ENCODE peak calls at places on chromosomes 1 and 21, in four cellular contexts. One of them, this sample, is unnamed.
A peak's percentile ranks its signal among the peaks of the same experiment; 100 is the strongest.

GRCh38 chr21:34180826-34181359 is 107.5 kb downstream of the MRPS6 start:
- DNase-seq in CD8-positive, alpha-beta T cell: no peak
- DNase-seq in choroid plexus epithelial cell: no peak
- DNase-seq in adrenal gland: no peak
- DNase-seq in this sample: peak; percentile 45

GRCh38 chr1:212690816-212691403 is 8.7 kb downstream of the BATF3 start:
- DNase-seq in CD8-positive, alpha-beta T cell: no peak
- DNase-seq in choroid plexus epithelial cell: no peak
- DNase-seq in adrenal gland: no peak
- DNase-seq in this sample: no peak

GRCh38 chr1:27042670-27043069 is 30.0 kb upstream of the TENT5B start:
- DNase-seq in choroid plexus epithelial cell: no peak
- DNase-seq in CD8-positive, alpha-beta T cell: no peak
- DNase-seq in adrenal gland: no peak
- DNase-seq in this sample: no peak

GRCh38 chr1:240242601-240243144 is 151.0 kb downstream of the FMN2 start:
- DNase-seq in adrenal gland: no peak
- DNase-seq in choroid plexus epithelial cell: peak; percentile 51
- DNase-seq in CD8-positive, alpha-beta T cell: no peak
- DNase-seq in this sample: no peak

GRCh38 chr1:231162970-231163830 is 1.3 kb downstream of the TRIM67 start:
- DNase-seq in CD8-positive, alpha-beta T cell: no peak
- DNase-seq in adrenal gland: no peak
- DNase-seq in choroid plexus epithelial cell: no peak
- DNase-seq in this sample: no peak

GRCh38 chr21:29018540-29018939 is 609 bp downstream of the RWDD2B start:
- DNase-seq in choroid plexus epithelial cell: peak; percentile 21
- DNase-seq in adrenal gland: peak; percentile 41
- DNase-seq in CD8-positive, alpha-beta T cell: no peak
- DNase-seq in this sample: no peak

GRCh38 chr21:33022828-33023573 is 2.7 kb upstream of the OLIG2 start:
- DNase-seq in adrenal gland: no peak
- DNase-seq in choroid plexus epithelial cell: no peak
- DNase-seq in CD8-positive, alpha-beta T cell: no peak
- DNase-seq in this sample: no peak

GRCh38 chr1:245008761-245009160 is 144.4 kb upstream of the HNRNPU start:
- DNase-seq in CD8-positive, alpha-beta T cell: no peak
- DNase-seq in adrenal gland: peak; percentile 30
- DNase-seq in choroid plexus epithelial cell: no peak
- DNase-seq in this sample: no peak

GRCh38 chr1:101237229-101237837 is 514 bp downstream of the S1PR1 start:
- DNase-seq in choroid plexus epithelial cell: peak; percentile 70
- DNase-seq in CD8-positive, alpha-beta T cell: no peak
- DNase-seq in adrenal gland: peak; percentile 32
- DNase-seq in this sample: no peak

GRCh38 chr1:159854101-159854692 is 8.3 kb downstream of the VSIG8 start:
- DNase-seq in adrenal gland: peak; percentile 91
- DNase-seq in CD8-positive, alpha-beta T cell: peak; percentile 5
- DNase-seq in choroid plexus epithelial cell: peak; percentile 50
- DNase-seq in this sample: peak; percentile 32

GRCh38 chr21:33372582-33372981 is 30.6 kb upstream of the IFNGR2 start:
- DNase-seq in CD8-positive, alpha-beta T cell: no peak
- DNase-seq in adrenal gland: no peak
- DNase-seq in choroid plexus epithelial cell: no peak
- DNase-seq in this sample: no peak

GRCh38 chr1:73635021-73635420 is 563.0 kb downstream of the LRRIQ3 start:
- DNase-seq in adrenal gland: no peak
- DNase-seq in CD8-positive, alpha-beta T cell: no peak
- DNase-seq in choroid plexus epithelial cell: no peak
- DNase-seq in this sample: no peak

GRCh38 chr1:6274102-6274501 is 13.2 kb upstream of the GPR153 start:
- DNase-seq in CD8-positive, alpha-beta T cell: no peak
- DNase-seq in choroid plexus epithelial cell: no peak
- DNase-seq in adrenal gland: no peak
- DNase-seq in this sample: no peak

GRCh38 chr1:6271554-6271953 is 10.7 kb upstream of the GPR153 start:
- DNase-seq in choroid plexus epithelial cell: peak; percentile 22
- DNase-seq in adrenal gland: no peak
- DNase-seq in CD8-positive, alpha-beta T cell: no peak
- DNase-seq in this sample: no peak

GRCh38 chr1:6271001-6271400 is 10.1 kb upstream of the GPR153 start:
- DNase-seq in adrenal gland: no peak
- DNase-seq in choroid plexus epithelial cell: no peak
- DNase-seq in CD8-positive, alpha-beta T cell: no peak
- DNase-seq in this sample: no peak

GRCh38 chr1:6273380-6273891 is 12.5 kb upstream of the GPR153 start:
- DNase-seq in adrenal gland: no peak
- DNase-seq in CD8-positive, alpha-beta T cell: no peak
- DNase-seq in choroid plexus epithelial cell: peak; percentile 53
- DNase-seq in this sample: no peak

GRCh38 chr1:6272476-6273270 is 11.8 kb upstream of the GPR153 start:
- DNase-seq in adrenal gland: no peak
- DNase-seq in choroid plexus epithelial cell: no peak
- DNase-seq in CD8-positive, alpha-beta T cell: no peak
- DNase-seq in this sample: no peak
- TF ChIP-seq CTCF in adrenal gland: no peak
- TF ChIP-seq CTCF in choroid plexus epithelial cell: peak; percentile 37
- TF ChIP-seq CTCF in CD8-positive, alpha-beta T cell: no peak
- TF ChIP-seq CTCF in this sample: no peak

GRCh38 chr1:113871597-113872113 is at the start of gene PTPN22:
- DNase-seq in CD8-positive, alpha-beta T cell: peak; percentile 64
- DNase-seq in choroid plexus epithelial cell: peak; percentile 83
- DNase-seq in adrenal gland: peak; percentile 16
- DNase-seq in this sample: no peak

GRCh38 chr1:113875714-113876113 is 4.2 kb upstream of the PTPN22 start:
- DNase-seq in adrenal gland: no peak
- DNase-seq in CD8-positive, alpha-beta T cell: no peak
- DNase-seq in choroid plexus epithelial cell: no peak
- DNase-seq in this sample: no peak

GRCh38 chr1:113872219-113872934 is 865 bp upstream of the PTPN22 start:
- DNase-seq in CD8-positive, alpha-beta T cell: no peak
- DNase-seq in choroid plexus epithelial cell: peak; percentile 23
- DNase-seq in adrenal gland: no peak
- DNase-seq in this sample: no peak

GRCh38 chr1:113876181-113876580 is 4.7 kb upstream of the PTPN22 start:
- DNase-seq in choroid plexus epithelial cell: no peak
- DNase-seq in adrenal gland: no peak
- DNase-seq in CD8-positive, alpha-beta T cell: no peak
- DNase-seq in this sample: no peak

DNA sequence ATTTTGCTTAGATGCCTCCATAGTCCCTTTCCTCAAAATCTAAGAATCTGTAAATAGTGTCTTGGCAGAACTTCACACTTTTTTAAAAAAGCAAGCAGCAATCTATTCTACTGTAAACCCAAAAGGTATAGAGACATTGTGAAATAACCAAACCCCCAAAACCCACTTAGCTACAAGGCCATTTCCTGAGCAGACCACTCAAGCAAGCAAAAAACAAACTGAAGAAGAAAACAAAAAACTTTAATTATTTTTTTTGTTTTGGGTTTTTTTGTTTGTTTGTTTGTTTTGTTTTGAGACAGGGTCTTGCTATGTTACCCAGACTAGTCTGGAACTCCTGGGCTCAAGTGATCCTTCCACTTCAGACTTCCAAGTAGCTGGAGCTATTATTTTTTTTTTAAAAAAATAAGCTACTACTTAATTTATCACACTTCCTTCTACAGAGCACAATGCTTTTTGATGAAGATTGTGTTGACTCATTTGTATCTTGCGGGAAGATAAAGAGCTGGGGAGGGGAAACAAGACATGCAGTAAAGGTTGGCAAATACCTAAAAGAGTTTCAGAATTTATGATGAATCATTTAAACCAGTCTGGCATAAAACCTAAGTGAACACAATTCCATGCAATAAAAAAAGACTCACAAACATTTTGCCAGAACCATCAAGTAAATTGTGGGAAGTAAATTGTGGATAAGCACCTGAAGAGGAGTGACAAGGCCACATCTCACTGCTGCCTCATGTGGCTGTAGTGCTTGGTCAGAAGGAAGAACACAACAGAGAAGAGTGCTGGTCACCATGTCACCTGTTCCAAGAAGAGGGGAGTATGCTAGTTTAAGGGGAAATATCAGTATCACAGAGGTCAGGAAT is 2.7 kb upstream of the PTPN22 start:
- DNase-seq in choroid plexus epithelial cell: peak; percentile 33
- DNase-seq in CD8-positive, alpha-beta T cell: no peak
- DNase-seq in adrenal gland: no peak
- DNase-seq in this sample: no peak
- TF ChIP-seq CTCF in choroid plexus epithelial cell: peak; percentile 46
- TF ChIP-seq CTCF in CD8-positive, alpha-beta T cell: no peak
- TF ChIP-seq CTCF in adrenal gland: no peak
- TF ChIP-seq CTCF in this sample: no peak

DNA sequence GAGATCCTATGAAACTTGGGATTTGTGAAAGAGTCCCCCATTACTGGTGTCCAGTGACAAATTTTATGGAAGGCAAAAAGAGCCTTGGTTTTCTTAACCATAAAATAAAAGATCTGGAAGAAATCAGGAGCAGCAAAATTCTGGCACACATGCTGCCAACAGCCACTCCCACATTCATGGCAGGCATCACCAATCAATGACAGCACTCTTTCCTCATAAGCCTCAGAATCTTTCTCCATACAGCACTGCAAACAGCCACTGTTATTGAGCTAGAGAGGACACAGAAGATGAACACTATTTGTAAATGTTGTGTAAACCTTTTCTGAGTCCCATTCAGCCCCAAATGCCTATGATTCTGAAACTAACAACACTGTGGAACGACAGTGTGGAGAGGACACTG is 162.2 kb downstream of the RRAGC start:
- DNase-seq in adrenal gland: no peak
- DNase-seq in CD8-positive, alpha-beta T cell: no peak
- DNase-seq in choroid plexus epithelial cell: no peak
- DNase-seq in this sample: no peak
- TF ChIP-seq CTCF in adrenal gland: no peak
- TF ChIP-seq CTCF in CD8-positive, alpha-beta T cell: no peak
- TF ChIP-seq CTCF in choroid plexus epithelial cell: no peak
- TF ChIP-seq CTCF in this sample: no peak

DNA sequence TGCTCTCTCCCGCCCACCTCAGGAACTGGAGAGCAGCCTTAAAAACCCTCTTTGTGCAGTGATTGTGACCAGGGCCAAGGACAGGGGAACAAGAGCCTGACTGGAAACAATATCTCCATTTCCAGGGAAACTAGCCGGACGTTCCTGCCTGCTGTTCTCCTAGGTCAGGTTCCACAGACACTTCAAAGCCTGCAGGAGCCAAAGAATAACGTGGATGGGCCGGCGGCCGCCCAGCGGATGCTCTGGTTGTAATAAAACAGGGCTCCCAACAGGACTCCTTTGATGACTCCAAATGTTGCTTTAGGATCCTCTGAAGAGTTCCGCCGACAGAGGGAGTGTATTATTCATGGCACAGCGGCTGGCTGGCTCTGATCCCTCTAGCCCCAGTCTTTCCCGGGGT is 162.2 kb downstream of the PLXNA2 start:
- DNase-seq in choroid plexus epithelial cell: peak; percentile 55
- DNase-seq in adrenal gland: no peak
- DNase-seq in CD8-positive, alpha-beta T cell: no peak
- DNase-seq in this sample: peak; percentile 54
- TF ChIP-seq CTCF in choroid plexus epithelial cell: peak; percentile 65
- TF ChIP-seq CTCF in adrenal gland: no peak
- TF ChIP-seq CTCF in CD8-positive, alpha-beta T cell: no peak
- TF ChIP-seq CTCF in this sample: no peak

GRCh38 chr1:246724725-246725095 is 501 bp downstream of the SCCPDH start:
- DNase-seq in choroid plexus epithelial cell: peak; percentile 49
- DNase-seq in CD8-positive, alpha-beta T cell: no peak
- DNase-seq in adrenal gland: no peak
- DNase-seq in this sample: no peak

GRCh38 chr1:246726255-246726679 is 2.1 kb downstream of the SCCPDH start:
- DNase-seq in choroid plexus epithelial cell: no peak
- DNase-seq in adrenal gland: peak; percentile 50
- DNase-seq in CD8-positive, alpha-beta T cell: no peak
- DNase-seq in this sample: no peak

GRCh38 chr1:246726881-246727280 is 2.7 kb downstream of the SCCPDH start:
- DNase-seq in CD8-positive, alpha-beta T cell: no peak
- DNase-seq in adrenal gland: no peak
- DNase-seq in choroid plexus epithelial cell: no peak
- DNase-seq in this sample: no peak

GRCh38 chr1:246724001-246724724 is at the start of gene SCCPDH:
- DNase-seq in CD8-positive, alpha-beta T cell: peak; percentile 52
- DNase-seq in adrenal gland: peak; percentile 78
- DNase-seq in choroid plexus epithelial cell: peak; percentile 66
- DNase-seq in this sample: peak; percentile 66

GRCh38 chr1:246725191-246725590 is 982 bp downstream of the SCCPDH start:
- DNase-seq in adrenal gland: no peak
- DNase-seq in CD8-positive, alpha-beta T cell: no peak
- DNase-seq in choroid plexus epithelial cell: no peak
- DNase-seq in this sample: no peak
- TF ChIP-seq CTCF in adrenal gland: no peak
- TF ChIP-seq CTCF in CD8-positive, alpha-beta T cell: no peak
- TF ChIP-seq CTCF in choroid plexus epithelial cell: no peak
- TF ChIP-seq CTCF in this sample: no peak

DNA sequence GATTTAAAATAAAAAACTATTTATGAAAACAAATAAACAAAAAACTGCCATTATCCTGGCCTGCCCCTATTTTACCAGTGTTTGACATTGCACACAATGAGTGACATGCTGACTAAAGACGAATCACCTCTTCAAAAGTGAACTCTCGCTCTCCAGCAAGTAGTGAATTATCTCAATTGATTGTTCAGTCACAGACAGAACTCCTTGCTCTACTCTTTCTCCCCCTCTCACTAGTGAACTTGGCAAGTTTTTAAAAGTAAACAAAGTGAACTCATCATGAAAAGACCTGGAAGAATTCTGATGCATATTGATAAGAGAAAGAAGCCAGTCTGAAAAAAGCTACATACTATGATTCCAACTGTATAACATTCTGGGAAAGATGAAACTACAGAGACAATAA is 4.7 kb upstream of the C1orf52 start:
- DNase-seq in adrenal gland: no peak
- DNase-seq in choroid plexus epithelial cell: no peak
- DNase-seq in CD8-positive, alpha-beta T cell: no peak
- DNase-seq in this sample: no peak
- TF ChIP-seq CTCF in adrenal gland: no peak
- TF ChIP-seq CTCF in choroid plexus epithelial cell: no peak
- TF ChIP-seq CTCF in CD8-positive, alpha-beta T cell: no peak
- TF ChIP-seq CTCF in this sample: no peak

GRCh38 chr1:172742599-172743500 is 83.9 kb downstream of the FASLG start:
- DNase-seq in adrenal gland: no peak
- DNase-seq in choroid plexus epithelial cell: peak; percentile 73
- DNase-seq in CD8-positive, alpha-beta T cell: no peak
- DNase-seq in this sample: no peak
- TF ChIP-seq CTCF in adrenal gland: peak; percentile 81
- TF ChIP-seq CTCF in choroid plexus epithelial cell: peak; percentile 73
- TF ChIP-seq CTCF in CD8-positive, alpha-beta T cell: peak; percentile 90
- TF ChIP-seq CTCF in this sample: peak; percentile 88

This sample was measured in neural crest cell.